ENCODE peak calls at places on chromosome 21, in seven cellular contexts. One of them, this sample, is unnamed.

GRCh38 chr21:33640697-33641338 is 723 bp downstream of the CRYZL1 start:
- DNase-seq in Jurkat, Clone E6-1: no peak
- DNase-seq in EL: peak; percentile 36
- DNase-seq in WTC11: no peak
- DNase-seq in left ventricle myocardium inferior: no peak
- DNase-seq in activated T-cell treated with anti-CD3 and anti-CD28 coated beads, Interleukin-2, amount 50 U/mL, for 48 hours: peak; percentile 23
- DNase-seq in amniotic stem cell: no peak
- DNase-seq in this sample: no peak

GRCh38 chr21:43984905-43985689 is 27.0 kb upstream of the TRAPPC10 start:
- DNase-seq in Jurkat, Clone E6-1: no peak
- DNase-seq in EL: no peak
- DNase-seq in WTC11: no peak
- DNase-seq in left ventricle myocardium inferior: no peak
- DNase-seq in activated T-cell treated with anti-CD3 and anti-CD28 coated beads, Interleukin-2, amount 50 U/mL, for 48 hours: no peak
- DNase-seq in amniotic stem cell: no peak
- DNase-seq in this sample: no peak

GRCh38 chr21:39111928-39112327 is 71.3 kb downstream of the PSMG1 start:
- DNase-seq in Jurkat, Clone E6-1: no peak
- DNase-seq in EL: no peak
- DNase-seq in WTC11: no peak
- DNase-seq in left ventricle myocardium inferior: no peak
- DNase-seq in activated T-cell treated with anti-CD3 and anti-CD28 coated beads, Interleukin-2, amount 50 U/mL, for 48 hours: no peak
- DNase-seq in amniotic stem cell: no peak
- DNase-seq in this sample: no peak

GRCh38 chr21:44779417-44780139 is 22.0 kb downstream of the UBE2G2 start:
- DNase-seq in Jurkat, Clone E6-1: no peak
- DNase-seq in EL: no peak
- DNase-seq in WTC11: no peak
- DNase-seq in left ventricle myocardium inferior: no peak
- DNase-seq in activated T-cell treated with anti-CD3 and anti-CD28 coated beads, Interleukin-2, amount 50 U/mL, for 48 hours: no peak
- DNase-seq in amniotic stem cell: no peak
- DNase-seq in this sample: no peak

GRCh38 chr21:33112151-33112550 is 42.2 kb downstream of the OLIG1 start:
- DNase-seq in Jurkat, Clone E6-1: no peak
- DNase-seq in EL: no peak
- DNase-seq in WTC11: no peak
- DNase-seq in left ventricle myocardium inferior: no peak
- DNase-seq in activated T-cell treated with anti-CD3 and anti-CD28 coated beads, Interleukin-2, amount 50 U/mL, for 48 hours: no peak
- DNase-seq in amniotic stem cell: no peak
- DNase-seq in this sample: no peak

GRCh38 chr21:34530264-34530663 is 18.3 kb upstream of the KCNE1 start:
- DNase-seq in Jurkat, Clone E6-1: no peak
- DNase-seq in EL: peak; percentile 87
- DNase-seq in WTC11: no peak
- DNase-seq in left ventricle myocardium inferior: no peak
- DNase-seq in activated T-cell treated with anti-CD3 and anti-CD28 coated beads, Interleukin-2, amount 50 U/mL, for 48 hours: no peak
- DNase-seq in amniotic stem cell: peak; percentile 14
- DNase-seq in this sample: no peak

GRCh38 chr21:22076471-22076870 is 1078.3 kb downstream of the NCAM2 start:
- DNase-seq in Jurkat, Clone E6-1: no peak
- DNase-seq in EL: no peak
- DNase-seq in WTC11: no peak
- DNase-seq in left ventricle myocardium inferior: no peak
- DNase-seq in activated T-cell treated with anti-CD3 and anti-CD28 coated beads, Interleukin-2, amount 50 U/mL, for 48 hours: no peak
- DNase-seq in amniotic stem cell: no peak
- DNase-seq in this sample: no peak

GRCh38 chr21:34630536-34631143 is 15.7 kb upstream of the RCAN1 start:
- DNase-seq in Jurkat, Clone E6-1: no peak
- DNase-seq in EL: peak; percentile 54
- DNase-seq in WTC11: no peak
- DNase-seq in left ventricle myocardium inferior: no peak
- DNase-seq in activated T-cell treated with anti-CD3 and anti-CD28 coated beads, Interleukin-2, amount 50 U/mL, for 48 hours: no peak
- DNase-seq in amniotic stem cell: peak; percentile 25
- DNase-seq in this sample: no peak

GRCh38 chr21:15121655-15122120 is 56.9 kb upstream of the NRIP1 start:
- DNase-seq in Jurkat, Clone E6-1: no peak
- DNase-seq in EL: no peak
- DNase-seq in WTC11: no peak
- DNase-seq in left ventricle myocardium inferior: peak; percentile 31
- DNase-seq in activated T-cell treated with anti-CD3 and anti-CD28 coated beads, Interleukin-2, amount 50 U/mL, for 48 hours: no peak
- DNase-seq in amniotic stem cell: no peak
- DNase-seq in this sample: no peak

GRCh38 chr21:30248844-30249243 is 32.9 kb upstream of the CLDN8 start:
- DNase-seq in Jurkat, Clone E6-1: no peak
- DNase-seq in EL: no peak
- DNase-seq in WTC11: no peak
- DNase-seq in left ventricle myocardium inferior: no peak
- DNase-seq in activated T-cell treated with anti-CD3 and anti-CD28 coated beads, Interleukin-2, amount 50 U/mL, for 48 hours: no peak
- DNase-seq in amniotic stem cell: no peak
- DNase-seq in this sample: no peak

GRCh38 chr21:40680311-40680710 is 166.6 kb downstream of the DSCAM start:
- DNase-seq in Jurkat, Clone E6-1: no peak
- DNase-seq in EL: no peak
- DNase-seq in WTC11: no peak
- DNase-seq in left ventricle myocardium inferior: no peak
- DNase-seq in activated T-cell treated with anti-CD3 and anti-CD28 coated beads, Interleukin-2, amount 50 U/mL, for 48 hours: no peak
- DNase-seq in amniotic stem cell: no peak
- DNase-seq in this sample: no peak

GRCh38 chr21:42411197-42411869 is 7.6 kb downstream of the UBASH3A start:
- DNase-seq in Jurkat, Clone E6-1: no peak
- DNase-seq in EL: no peak
- DNase-seq in WTC11: peak; percentile 47
- DNase-seq in left ventricle myocardium inferior: no peak
- DNase-seq in activated T-cell treated with anti-CD3 and anti-CD28 coated beads, Interleukin-2, amount 50 U/mL, for 48 hours: peak; percentile 62
- DNase-seq in amniotic stem cell: no peak
- DNase-seq in this sample: no peak

GRCh38 chr21:40567511-40567910 is 279.4 kb downstream of the DSCAM start:
- DNase-seq in Jurkat, Clone E6-1: no peak
- DNase-seq in EL: no peak
- DNase-seq in WTC11: no peak
- DNase-seq in left ventricle myocardium inferior: no peak
- DNase-seq in activated T-cell treated with anti-CD3 and anti-CD28 coated beads, Interleukin-2, amount 50 U/mL, for 48 hours: no peak
- DNase-seq in amniotic stem cell: no peak
- DNase-seq in this sample: no peak

GRCh38 chr21:26814374-26814773 is 30.8 kb downstream of the ADAMTS1 start:
- DNase-seq in Jurkat, Clone E6-1: no peak
- DNase-seq in EL: no peak
- DNase-seq in WTC11: no peak
- DNase-seq in left ventricle myocardium inferior: no peak
- DNase-seq in activated T-cell treated with anti-CD3 and anti-CD28 coated beads, Interleukin-2, amount 50 U/mL, for 48 hours: no peak
- DNase-seq in amniotic stem cell: no peak
- DNase-seq in this sample: no peak

GRCh38 chr21:36330904-36331303 is 10.9 kb downstream of the MORC3 start:
- DNase-seq in Jurkat, Clone E6-1: peak; percentile 31
- DNase-seq in EL: peak; percentile 62
- DNase-seq in WTC11: peak; percentile 45
- DNase-seq in left ventricle myocardium inferior: peak; percentile 41
- DNase-seq in activated T-cell treated with anti-CD3 and anti-CD28 coated beads, Interleukin-2, amount 50 U/mL, for 48 hours: peak; percentile 41
- DNase-seq in amniotic stem cell: no peak
- DNase-seq in this sample: no peak

GRCh38 chr21:35216966-35217365 is 167.9 kb upstream of the RUNX1 start:
- DNase-seq in Jurkat, Clone E6-1: no peak
- DNase-seq in EL: no peak
- DNase-seq in WTC11: no peak
- DNase-seq in left ventricle myocardium inferior: no peak
- DNase-seq in activated T-cell treated with anti-CD3 and anti-CD28 coated beads, Interleukin-2, amount 50 U/mL, for 48 hours: no peak
- DNase-seq in amniotic stem cell: no peak
- DNase-seq in this sample: no peak

GRCh38 chr21:26874347-26874746 is 29.1 kb upstream of the ADAMTS1 start:
- DNase-seq in Jurkat, Clone E6-1: no peak
- DNase-seq in EL: no peak
- DNase-seq in WTC11: no peak
- DNase-seq in left ventricle myocardium inferior: no peak
- DNase-seq in activated T-cell treated with anti-CD3 and anti-CD28 coated beads, Interleukin-2, amount 50 U/mL, for 48 hours: no peak
- DNase-seq in amniotic stem cell: no peak
- DNase-seq in this sample: no peak

GRCh38 chr21:42513985-42514882 is 582 bp downstream of the SLC37A1 start:
- DNase-seq in Jurkat, Clone E6-1: no peak
- DNase-seq in EL: peak; percentile 19
- DNase-seq in WTC11: peak; percentile 71
- DNase-seq in left ventricle myocardium inferior: peak; percentile 58
- DNase-seq in activated T-cell treated with anti-CD3 and anti-CD28 coated beads, Interleukin-2, amount 50 U/mL, for 48 hours: peak; percentile 69
- DNase-seq in amniotic stem cell: no peak
- DNase-seq in this sample: peak; percentile 80

GRCh38 chr21:37827878-37828277 is 88.4 kb downstream of the KCNJ6 start:
- DNase-seq in Jurkat, Clone E6-1: no peak
- DNase-seq in EL: no peak
- DNase-seq in WTC11: no peak
- DNase-seq in left ventricle myocardium inferior: no peak
- DNase-seq in activated T-cell treated with anti-CD3 and anti-CD28 coated beads, Interleukin-2, amount 50 U/mL, for 48 hours: no peak
- DNase-seq in amniotic stem cell: no peak
- DNase-seq in this sample: no peak

GRCh38 chr21:34545079-34545884 is 33.3 kb upstream of the KCNE1 start:
- DNase-seq in Jurkat, Clone E6-1: no peak
- DNase-seq in EL: peak; percentile 87
- DNase-seq in WTC11: no peak
- DNase-seq in left ventricle myocardium inferior: no peak
- DNase-seq in activated T-cell treated with anti-CD3 and anti-CD28 coated beads, Interleukin-2, amount 50 U/mL, for 48 hours: peak; percentile 52
- DNase-seq in amniotic stem cell: no peak
- DNase-seq in this sample: no peak

GRCh38 chr21:37341254-37341960 is 25.2 kb upstream of the DYRK1A start:
- DNase-seq in Jurkat, Clone E6-1: no peak
- DNase-seq in EL: peak; percentile 92
- DNase-seq in WTC11: no peak
- DNase-seq in left ventricle myocardium inferior: no peak
- DNase-seq in activated T-cell treated with anti-CD3 and anti-CD28 coated beads, Interleukin-2, amount 50 U/mL, for 48 hours: no peak
- DNase-seq in amniotic stem cell: no peak
- DNase-seq in this sample: no peak

GRCh38 chr21:16279658-16280581 is 550.1 kb downstream of the USP25 start:
- DNase-seq in Jurkat, Clone E6-1: no peak
- DNase-seq in EL: peak; percentile 35
- DNase-seq in WTC11: peak; percentile 25
- DNase-seq in left ventricle myocardium inferior: peak; percentile 27
- DNase-seq in activated T-cell treated with anti-CD3 and anti-CD28 coated beads, Interleukin-2, amount 50 U/mL, for 48 hours: no peak
- DNase-seq in amniotic stem cell: no peak
- DNase-seq in this sample: no peak

GRCh38 chr21:27426196-27426595 is 459.3 kb upstream of the ADAMTS5 start:
- DNase-seq in Jurkat, Clone E6-1: no peak
- DNase-seq in EL: peak; percentile 3
- DNase-seq in WTC11: no peak
- DNase-seq in left ventricle myocardium inferior: no peak
- DNase-seq in activated T-cell treated with anti-CD3 and anti-CD28 coated beads, Interleukin-2, amount 50 U/mL, for 48 hours: no peak
- DNase-seq in amniotic stem cell: no peak
- DNase-seq in this sample: no peak

GRCh38 chr21:33360281-33360680 is 35.5 kb downstream of the IFNAR1 start:
- DNase-seq in Jurkat, Clone E6-1: no peak
- DNase-seq in EL: peak; percentile 48
- DNase-seq in WTC11: no peak
- DNase-seq in left ventricle myocardium inferior: no peak
- DNase-seq in activated T-cell treated with anti-CD3 and anti-CD28 coated beads, Interleukin-2, amount 50 U/mL, for 48 hours: no peak
- DNase-seq in amniotic stem cell: no peak
- DNase-seq in this sample: no peak

GRCh38 chr21:25911730-25912401 is 177.1 kb downstream of the GABPA start:
- DNase-seq in Jurkat, Clone E6-1: no peak
- DNase-seq in EL: no peak
- DNase-seq in WTC11: no peak
- DNase-seq in left ventricle myocardium inferior: peak; percentile 24
- DNase-seq in activated T-cell treated with anti-CD3 and anti-CD28 coated beads, Interleukin-2, amount 50 U/mL, for 48 hours: no peak
- DNase-seq in amniotic stem cell: no peak
- DNase-seq in this sample: no peak

GRCh38 chr21:38985423-38986378 is 180.0 kb downstream of the ETS2 start:
- DNase-seq in Jurkat, Clone E6-1: peak; percentile 87
- DNase-seq in EL: peak; percentile 89
- DNase-seq in WTC11: no peak
- DNase-seq in left ventricle myocardium inferior: peak; percentile 72
- DNase-seq in activated T-cell treated with anti-CD3 and anti-CD28 coated beads, Interleukin-2, amount 50 U/mL, for 48 hours: peak; percentile 71
- DNase-seq in amniotic stem cell: peak; percentile 76
- DNase-seq in this sample: peak; percentile 84

GRCh38 chr21:28884481-28884880 is 108.2 kb downstream of the LTN1 start:
- DNase-seq in Jurkat, Clone E6-1: peak; percentile 9
- DNase-seq in EL: peak; percentile 6
- DNase-seq in WTC11: no peak
- DNase-seq in left ventricle myocardium inferior: no peak
- DNase-seq in activated T-cell treated with anti-CD3 and anti-CD28 coated beads, Interleukin-2, amount 50 U/mL, for 48 hours: no peak
- DNase-seq in amniotic stem cell: no peak
- DNase-seq in this sample: no peak

GRCh38 chr21:34284613-34285160 is 79.1 kb upstream of the KCNE2 start:
- DNase-seq in Jurkat, Clone E6-1: no peak
- DNase-seq in EL: peak; percentile 1
- DNase-seq in WTC11: no peak
- DNase-seq in left ventricle myocardium inferior: no peak
- DNase-seq in activated T-cell treated with anti-CD3 and anti-CD28 coated beads, Interleukin-2, amount 50 U/mL, for 48 hours: no peak
- DNase-seq in amniotic stem cell: no peak
- DNase-seq in this sample: no peak

GRCh38 chr21:44849616-44850130 is 23.8 kb downstream of the PTTG1IP start:
- DNase-seq in Jurkat, Clone E6-1: no peak
- DNase-seq in EL: no peak
- DNase-seq in WTC11: no peak
- DNase-seq in left ventricle myocardium inferior: no peak
- DNase-seq in activated T-cell treated with anti-CD3 and anti-CD28 coated beads, Interleukin-2, amount 50 U/mL, for 48 hours: no peak
- DNase-seq in amniotic stem cell: no peak
- DNase-seq in this sample: no peak

This sample was measured in cardiac septum.